ENCODE peak calls at places on chromosomes 16 and 17, in six cellular contexts. H, F, X, I, L and C are unnamed samples. For H3K9me3, H3K4me1 and H3K36me3, the result is how much of the 10 kb centered on the place peaks cover.

GRCh38 chr17:42677921-42678781 is 1.4 kb upstream of the PLEKHH3 start:
- DNase-seq in F (no peak), H (peak), X (peak), L (peak), I (peak), C (peak)

GRCh38 chr17:76414334-76415295 is 30.2 kb downstream of the SPHK1 start:
- DNase-seq in I (peak), H (no peak), X (peak), F (no peak), L (peak), C (no peak)

GRCh38 chr16:88473666-88474534 is 20.8 kb downstream of the ZFPM1 start:
- DNase-seq in L (peak), I (no peak), X (peak), H (no peak), F (no peak), C (no peak)

GRCh38 chr16:4140652-4141051 is 24.4 kb upstream of the ADCY9 start:
- DNase-seq in F (no peak), I (no peak), L (no peak), H (no peak), X (no peak), C (no peak)

GRCh38 chr16:66344533-66345145 is 21.9 kb upstream of the CDH5 start:
- DNase-seq in F (no peak), H (no peak), X (peak), I (peak), L (no peak), C (peak)

GRCh38 chr17:72191356-72191755 is 70.5 kb downstream of the SOX9 start:
- DNase-seq in F (no peak), L (no peak), X (no peak), I (no peak), H (no peak), C (no peak)

GRCh38 chr16:88014954-88015805 is 63.9 kb downstream of the BANP start:
- DNase-seq in L (no peak), I (no peak), F (no peak), H (peak), X (no peak), C (no peak)

GRCh38 chr16:65739518-65739917 is 617.7 kb upstream of the CDH11 start:
- DNase-seq in H (no peak), L (no peak), X (no peak), F (no peak), I (no peak), C (no peak)

GRCh38 chr16:72129976-72130656 is 36.5 kb downstream of the DHX38 start:
- DNase-seq in X (no peak), L (no peak), I (no peak), H (no peak), F (no peak), C (no peak)

GRCh38 chr16:57565461-57565860 is 23.0 kb downstream of the ADGRG5 start:
- DNase-seq in L (no peak), H (no peak), I (no peak), F (no peak), X (no peak), C (no peak)

GRCh38 chr16:67459066-67459857 is 21.7 kb downstream of the ATP6V0D1 start:
- DNase-seq in L (peak), H (no peak), I (no peak), X (no peak), F (no peak), C (no peak)

GRCh38 chr16:53154513-53154912 is 99.7 kb downstream of the CHD9 start:
- DNase-seq in F (no peak), H (no peak), X (peak), L (no peak), I (no peak), C (no peak)

GRCh38 chr17:40456396-40456951 is 13.2 kb downstream of the IGFBP4 start:
- DNase-seq in X (no peak), H (no peak), I (no peak), L (peak), F (no peak), C (no peak)

GRCh38 chr17:21689604-21690003 is 2.7 kb upstream of the KCNJ18 start:
- DNase-seq in F (no peak), X (no peak), H (no peak), I (no peak), L (peak), C (peak)

GRCh38 chr17:21688293-21688949 is 3.9 kb upstream of the KCNJ18 start:
- DNase-seq in X (no peak), F (no peak), L (no peak), H (peak), I (no peak), C (no peak)

GRCh38 chr17:21687136-21687953 is 5.0 kb upstream of the KCNJ18 start:
- DNase-seq in L (no peak), I (no peak), H (no peak), X (no peak), F (no peak), C (no peak)

DNA sequence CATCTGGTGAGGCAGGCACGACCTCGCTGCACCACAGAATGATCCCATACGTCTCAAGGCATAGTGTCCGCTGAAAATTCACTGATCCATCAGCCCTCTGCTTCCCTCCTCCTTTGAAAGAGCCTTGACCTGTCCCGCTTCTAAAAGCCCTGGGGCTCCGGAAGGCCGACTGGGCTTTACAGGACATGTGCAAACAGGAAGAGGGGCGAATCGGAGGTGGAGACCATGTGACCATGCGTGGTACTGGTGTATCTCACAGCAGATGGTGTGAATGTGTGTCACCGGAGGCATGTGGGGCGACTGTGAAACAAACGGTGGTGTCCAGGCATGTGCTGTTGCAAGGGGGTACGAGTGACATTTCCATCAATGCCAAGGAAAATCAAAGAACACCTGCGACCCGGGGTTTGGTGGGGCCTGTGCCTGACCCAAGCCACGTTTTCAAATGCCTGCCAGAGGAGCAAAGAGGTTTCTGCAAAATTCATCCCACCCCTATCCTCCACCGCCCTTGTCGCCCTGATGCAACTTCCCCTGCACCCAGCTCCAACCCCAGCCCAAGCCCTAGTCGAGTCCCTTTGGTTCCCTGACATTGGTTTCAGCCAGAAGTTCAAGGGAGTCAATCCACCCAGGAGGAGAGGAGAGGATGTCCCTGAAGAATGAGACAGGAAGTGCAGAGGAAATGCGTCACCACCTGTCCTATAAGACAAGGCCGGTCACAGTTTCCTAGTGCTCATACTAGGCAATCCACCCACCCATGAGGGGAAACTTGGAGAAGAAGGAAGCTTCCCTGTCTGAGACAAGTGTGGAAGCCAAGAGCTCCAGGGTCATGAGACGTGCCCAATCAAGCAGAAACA is 5.9 kb upstream of the KCNJ18 start:
- DNase-seq in I (no peak), F (no peak), H (no peak), L (no peak), X (no peak), C (no peak)
- H3K9me3 ChIP-seq in I (under half), F (under half), H (under half), L (under half), X (under half), C (under half)

GRCh38 chr17:46125831-46126230 is 67.4 kb downstream of the KANSL1 start:
- DNase-seq in F (no peak), I (no peak), L (no peak), X (no peak), H (no peak), C (no peak)

GRCh38 chr17:46128453-46128852 is 64.8 kb downstream of the KANSL1 start:
- DNase-seq in X (no peak), L (no peak), I (no peak), F (no peak), H (no peak), C (no peak)

GRCh38 chr17:46124695-46125592 is 68.3 kb downstream of the KANSL1 start:
- DNase-seq in L (no peak), X (no peak), H (no peak), I (no peak), F (no peak), C (no peak)

GRCh38 chr17:46127524-46127923 is 65.7 kb downstream of the KANSL1 start:
- DNase-seq in H (no peak), X (no peak), L (no peak), I (no peak), F (no peak), C (no peak)

DNA sequence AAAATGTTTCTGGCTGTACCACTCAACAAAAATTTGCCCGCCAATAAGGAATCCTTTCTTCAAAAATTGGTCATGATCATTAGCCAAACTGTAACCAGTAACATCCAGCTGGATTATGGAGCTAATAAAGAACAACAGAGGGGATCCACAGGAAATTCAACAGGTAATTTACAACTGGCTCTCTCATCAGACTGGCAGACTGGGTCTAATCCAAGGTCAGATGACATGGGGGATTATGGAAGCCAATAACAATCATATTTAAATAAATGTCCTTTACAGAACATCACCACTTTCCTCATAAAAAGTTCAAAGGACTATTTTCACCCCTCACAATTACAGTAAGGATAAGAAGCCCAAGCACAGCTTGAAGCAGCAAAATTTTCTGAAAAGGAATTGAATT is 66.4 kb downstream of the KANSL1 start:
- DNase-seq in F (no peak), X (no peak), I (no peak), L (no peak), H (no peak), C (no peak)
- H3K4me1 ChIP-seq in F (under half), X (under half), I (half or more), L (half or more), H (half or more), C (under half)

GRCh38 chr17:1542316-1542715 is 20.3 kb downstream of the PITPNA start:
- DNase-seq in X (no peak), I (no peak), L (no peak), F (no peak), H (no peak), C (no peak)
- H3K36me3 ChIP-seq in X (under half), I (under half), L (half or more), F (under half), H (under half), C (under half)

GRCh38 chr16:30731411-30731810 is 16.8 kb upstream of the PHKG2 start:
- DNase-seq in X (no peak), L (no peak), H (no peak), I (no peak), F (no peak), C (no peak)
- H3K9me3 ChIP-seq in X (under half), L (under half), H (under half), I (under half), F (under half), C (under half)

GRCh38 chr17:78745407-78746088 is 36.5 kb downstream of the CYTH1 start:
- DNase-seq in L (no peak), H (no peak), X (peak), F (no peak), I (peak), C (peak)
- H3K4me1 ChIP-seq in L (half or more), H (half or more), X (under half), F (under half), I (under half), C (under half)

GRCh38 chr16:8628981-8629725 is 7.7 kb downstream of the METTL22 start:
- DNase-seq in X (no peak), H (no peak), F (no peak), L (no peak), I (no peak), C (no peak)

GRCh38 chr16:8627456-8627855 is 6.0 kb downstream of the METTL22 start:
- DNase-seq in L (no peak), I (no peak), H (no peak), X (no peak), F (no peak), C (no peak)

GRCh38 chr16:8625491-8626087 is 4.1 kb downstream of the METTL22 start:
- DNase-seq in L (no peak), X (no peak), I (no peak), H (no peak), F (no peak), C (no peak)

GRCh38 chr16:8623634-8624033 is 2.1 kb downstream of the METTL22 start:
- DNase-seq in H (no peak), I (no peak), F (no peak), L (no peak), X (no peak), C (no peak)

DNA sequence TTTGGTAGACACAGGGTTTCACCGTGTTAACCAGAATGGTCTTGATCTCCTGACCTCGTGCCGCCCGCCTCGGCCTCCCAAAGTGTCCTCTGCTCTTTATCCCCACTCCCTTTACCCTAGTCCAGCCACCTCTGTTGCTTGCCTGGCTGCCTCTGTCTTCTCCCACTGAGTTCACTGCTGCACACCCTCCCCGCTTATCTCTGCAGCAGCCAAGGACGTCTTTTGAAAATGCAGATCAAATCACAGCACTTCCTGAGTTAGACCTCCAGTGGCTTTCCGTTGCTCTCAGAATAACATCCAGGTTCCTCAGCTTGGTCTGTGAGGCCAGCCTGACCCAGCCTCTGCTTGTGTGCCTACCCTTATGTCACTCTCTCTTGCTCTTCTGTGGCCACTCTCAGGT is 5.4 kb downstream of the METTL22 start:
- DNase-seq in L (no peak), I (no peak), F (no peak), H (no peak), X (no peak), C (no peak)
- H3K36me3 ChIP-seq in L (half or more), I (under half), F (under half), H (under half), X (half or more), C (under half)

GRCh38 chr17:82944990-82945389 is 105.2 kb upstream of the ZNF750 start:
- DNase-seq in F (no peak), L (no peak), X (no peak), I (no peak), H (no peak), C (no peak)
- H3K9me3 ChIP-seq in F (under half), L (under half), X (under half), I (under half), H (under half), C (under half)

GRCh38 chr16:89775223-89775622 is 41.2 kb downstream of the FANCA start:
- DNase-seq in X (no peak), F (no peak), I (no peak), H (no peak), L (no peak), C (no peak)
- H3K4me1 ChIP-seq in X (under half), F (under half), I (under half), H (under half), L (under half), C (under half)